ENCODE peak calls at places on chromosomes 5 and 9, in five cellular contexts. F, R, V, S and Q are unnamed samples.

GRCh38 chr5:168302785-168303184 is 11.3 kb downstream of the WWC1 start:
- DNase-seq in F (no peak), R (no peak), V (peak), S (peak), Q (no peak)

GRCh38 chr5:163463063-163463435 is 2.6 kb downstream of the HMMR start:
- DNase-seq in F (no peak), R (no peak), V (no peak), S (no peak), Q (no peak)

GRCh38 chr5:51242453-51242852 is 140.8 kb upstream of the ISL1 start:
- DNase-seq in F (no peak), R (no peak), V (no peak), S (peak), Q (no peak)

GRCh38 chr5:88145603-88146467 is 122.8 kb downstream of the TMEM161B start:
- DNase-seq in F (no peak), R (no peak), V (peak), S (no peak), Q (no peak)

GRCh38 chr5:33272288-33272687 is 168.5 kb upstream of the TARS1 start:
- DNase-seq in F (peak), R (no peak), V (peak), S (peak), Q (peak)

GRCh38 chr9:114030364-114030763 is 47.7 kb downstream of the AMBP start:
- DNase-seq in F (no peak), R (no peak), V (peak), S (no peak), Q (no peak)

GRCh38 chr9:70105142-70105541 is 61.5 kb downstream of the MAMDC2 start:
- DNase-seq in F (no peak), R (no peak), V (no peak), S (no peak), Q (no peak)

GRCh38 chr5:63055421-63055820 is 476.8 kb downstream of the LRRC70 start:
- DNase-seq in F (no peak), R (no peak), V (no peak), S (peak), Q (no peak)

GRCh38 chr9:111661150-111661801 is at the start of gene GNG10:
- DNase-seq in F (no peak), R (peak), V (peak), S (peak), Q (peak)

GRCh38 chr9:114031037-114031436 is 47.1 kb downstream of the AMBP start:
- DNase-seq in F (no peak), R (no peak), V (no peak), S (no peak), Q (no peak)

GRCh38 chr5:72151169-72151568 is 43.9 kb downstream of the MAP1B start:
- DNase-seq in F (no peak), R (no peak), V (no peak), S (no peak), Q (no peak)

GRCh38 chr5:132449060-132449459 is 41.5 kb downstream of the IRF1 start:
- DNase-seq in F (no peak), R (no peak), V (no peak), S (no peak), Q (no peak)

GRCh38 chr5:56585973-56586740 is 229.2 kb upstream of the MAP3K1 start:
- DNase-seq in F (no peak), R (peak), V (peak), S (no peak), Q (peak)

GRCh38 chr9:98010450-98010849 is 27.3 kb downstream of the ANP32B start:
- DNase-seq in F (no peak), R (no peak), V (peak), S (peak), Q (peak)

GRCh38 chr9:91197232-91198181 is 164.2 kb downstream of the AUH start:
- DNase-seq in F (peak), R (peak), V (peak), S (peak), Q (peak)

GRCh38 chr5:177116631-177117373 is 16.8 kb upstream of the NSD1 start:
- DNase-seq in F (no peak), R (peak), V (peak), S (no peak), Q (peak)

GRCh38 chr9:130835441-130836298 is 616 bp downstream of the ABL1 start:
- DNase-seq in F (no peak), R (peak), V (peak), S (no peak), Q (peak)

GRCh38 chr9:35996358-35996970 is 38.5 kb upstream of the OR2S2 start:
- DNase-seq in F (no peak), R (peak), V (peak), S (no peak), Q (no peak)

GRCh38 chr5:20360243-20360642 is 372.2 kb upstream of the CDH18 start:
- DNase-seq in F (no peak), R (no peak), V (no peak), S (no peak), Q (no peak)

GRCh38 chr9:91727316-91727861 is 222.6 kb downstream of the ROR2 start:
- DNase-seq in F (no peak), R (no peak), V (peak), S (peak), Q (peak)

GRCh38 chr5:168022761-168023160 is 268.7 kb upstream of the WWC1 start:
- DNase-seq in F (no peak), R (peak), V (peak), S (no peak), Q (no peak)

GRCh38 chr5:93587919-93588585 is 5.0 kb downstream of the NR2F1 start:
- DNase-seq in F (no peak), R (no peak), V (no peak), S (no peak), Q (no peak)

GRCh38 chr5:157444224-157444623 is 15.8 kb upstream of the NIPAL4 start:
- DNase-seq in F (no peak), R (no peak), V (no peak), S (no peak), Q (no peak)

GRCh38 chr5:173972844-173973613 is 15.9 kb upstream of the C5orf47 start:
- DNase-seq in F (peak), R (peak), V (peak), S (peak), Q (peak)

GRCh38 chr5:31581498-31582099 is 49.5 kb downstream of the C5orf22 start:
- DNase-seq in F (peak), R (no peak), V (peak), S (peak), Q (peak)

GRCh38 chr9:127264462-127265040 is at the start of gene GARNL3:
- DNase-seq in F (no peak), R (peak), V (no peak), S (no peak), Q (no peak)

GRCh38 chr5:20114536-20114935 is 126.5 kb upstream of the CDH18 start:
- DNase-seq in F (no peak), R (no peak), V (no peak), S (no peak), Q (no peak)

GRCh38 chr5:59763545-59763944 is 130.0 kb downstream of the PDE4D start:
- DNase-seq in F (no peak), R (no peak), V (no peak), S (no peak), Q (peak)

GRCh38 chr5:74538206-74538661 is 102.3 kb downstream of the ENC1 start:
- DNase-seq in F (peak), R (peak), V (peak), S (no peak), Q (peak)